ENCODE peak calls at places on chromosome 9, in six cellular contexts. P, O, S, B, Y and M are unnamed samples.
A peak's percentile ranks its signal among the peaks of the same experiment; 100 is the strongest.

GRCh38 chr9:136700959-136701664 is 11.3 kb upstream of the DIPK1B start:
- DNase-seq in Y (no peak), O (no peak), P (no peak), S (no peak), B (no peak), M (peak; percentile 65)

GRCh38 chr9:131738838-131739191 is 1.1 kb downstream of the RAPGEF1 start:
- DNase-seq in S (no peak), P (no peak), O (no peak), B (no peak), Y (no peak), M (no peak)

GRCh38 chr9:92607088-92607487 is 62.8 kb downstream of the IPPK start:
- DNase-seq in P (no peak), S (no peak), O (no peak), Y (no peak), B (peak; percentile 70), M (no peak)

GRCh38 chr9:107809859-107810492 is 320.4 kb upstream of the KLF4 start:
- DNase-seq in P (no peak), S (no peak), B (no peak), O (no peak), Y (no peak), M (no peak)

GRCh38 chr9:121478816-121479676 is 20.6 kb downstream of the GGTA1 start:
- DNase-seq in S (no peak), O (no peak), P (no peak), B (peak; percentile 59), Y (no peak), M (no peak)

GRCh38 chr9:131228988-131229387 is 47.3 kb downstream of the FAM78A start:
- DNase-seq in P (no peak), Y (no peak), S (no peak), B (peak; percentile 31), O (no peak), M (no peak)

GRCh38 chr9:77748214-77748772 is 100.2 kb upstream of the GNA14 start:
- DNase-seq in P (no peak), Y (no peak), O (no peak), S (no peak), B (no peak), M (no peak)

GRCh38 chr9:136750526-136750925 is 2.2 kb upstream of the LCN6 start:
- DNase-seq in O (no peak), S (no peak), Y (no peak), P (no peak), B (no peak), M (no peak)

GRCh38 chr9:79089054-79089560 is 482.7 kb upstream of the TLE4 start:
- DNase-seq in B (no peak), P (no peak), Y (no peak), S (no peak), O (no peak), M (no peak)

GRCh38 chr9:76302947-76303550 is 91.2 kb downstream of the RFK start:
- DNase-seq in Y (no peak), B (peak; percentile 58), O (no peak), P (peak; percentile 29), S (no peak), M (peak; percentile 11)

GRCh38 chr9:111429175-111429574 is 55.0 kb downstream of the ECPAS start:
- DNase-seq in S (no peak), B (no peak), Y (no peak), P (no peak), O (no peak), M (no peak)

GRCh38 chr9:99778308-99778707 is 43.4 kb upstream of the NR4A3 start:
- DNase-seq in P (peak; percentile 49), S (no peak), B (peak; percentile 13), O (no peak), Y (no peak), M (no peak)

GRCh38 chr9:88312070-88312469 is 76.2 kb upstream of the SPIN1 start:
- DNase-seq in S (no peak), Y (no peak), O (no peak), B (no peak), P (no peak), M (no peak)

GRCh38 chr9:88310310-88310980 is 77.8 kb upstream of the SPIN1 start:
- DNase-seq in P (no peak), B (no peak), S (no peak), O (no peak), Y (no peak), M (no peak)

GRCh38 chr9:88308831-88309230 is 79.4 kb upstream of the SPIN1 start:
- DNase-seq in B (no peak), P (no peak), S (no peak), Y (no peak), O (no peak), M (no peak)

GRCh38 chr9:88313364-88314220 is 74.7 kb upstream of the SPIN1 start:
- DNase-seq in B (no peak), S (no peak), P (no peak), O (no peak), Y (no peak), M (no peak)

DNA sequence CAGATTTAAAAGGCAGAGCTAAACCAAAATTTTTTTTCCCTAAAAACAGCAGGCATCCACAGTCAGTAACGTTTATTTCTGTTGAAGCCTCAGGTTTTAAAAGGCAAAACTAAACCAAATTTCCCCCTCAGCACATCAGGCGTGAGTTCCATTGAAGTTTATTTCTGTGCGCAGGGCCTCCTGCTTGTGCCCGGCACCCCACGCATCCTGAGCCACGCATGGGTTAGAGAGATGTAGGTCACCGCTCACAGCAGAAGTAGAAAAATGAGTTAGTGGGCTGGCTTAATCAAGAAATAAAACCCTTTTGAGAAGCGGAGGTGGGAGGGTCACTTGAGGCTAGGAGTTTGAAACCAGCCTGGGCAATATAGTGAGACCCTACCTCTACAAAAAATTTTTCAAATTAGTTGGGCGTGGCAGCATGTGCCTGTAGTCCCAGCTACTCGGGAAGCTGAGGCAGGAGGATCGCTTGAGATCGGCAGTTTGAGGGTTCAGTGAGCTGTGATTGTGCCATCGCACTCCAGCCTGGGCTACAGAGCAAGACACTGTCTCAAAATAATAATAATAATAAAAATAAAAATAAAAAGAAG is 75.6 kb upstream of the SPIN1 start:
- DNase-seq in O (no peak), Y (no peak), P (no peak), B (no peak), S (no peak), M (no peak)
- TF ChIP-seq POLR2AphosphoS5 in O (no peak), Y (no peak), P (no peak), B (no peak), S (no peak), M (no peak)

DNA sequence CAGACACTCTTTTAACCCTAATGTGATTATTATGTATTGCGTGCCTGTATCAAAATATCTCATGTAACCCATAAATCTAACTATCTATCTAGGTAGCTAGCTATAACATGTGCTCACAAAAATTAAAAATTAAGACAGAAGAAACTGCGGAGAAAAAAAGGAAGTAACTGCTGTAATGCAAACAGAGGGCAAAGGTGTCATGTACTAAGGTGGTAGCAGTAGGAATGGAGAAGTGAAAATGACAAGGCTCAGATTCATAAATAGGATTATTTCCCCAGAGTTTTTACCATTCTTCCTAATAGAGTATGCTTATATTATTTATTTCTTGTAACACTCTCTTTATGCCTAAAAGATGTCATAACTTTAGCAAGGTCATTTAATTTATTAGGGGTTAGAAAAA is 1527.5 kb upstream of the C9orf72 start:
- DNase-seq in O (no peak), S (no peak), P (no peak), Y (no peak), B (no peak), M (no peak)
- TF ChIP-seq POLR2AphosphoS5 in O (no peak), S (no peak), P (no peak), Y (no peak), B (no peak), M (no peak)

GRCh38 chr9:96762562-96762961 is 15.3 kb downstream of the ZNF510 start:
- DNase-seq in Y (no peak), S (no peak), B (no peak), P (no peak), O (no peak), M (no peak)

GRCh38 chr9:96758845-96759673 is 18.8 kb downstream of the ZNF510 start:
- DNase-seq in Y (no peak), O (no peak), P (no peak), S (no peak), B (peak; percentile 4), M (no peak)
- TF ChIP-seq POLR2AphosphoS5 in Y (no peak), O (no peak), P (no peak), S (no peak), B (no peak), M (no peak)

GRCh38 chr9:110125207-110125751 is 82.7 kb downstream of the C9orf152 start:
- DNase-seq in Y (peak; percentile 90), P (no peak), S (peak; percentile 97), B (peak; percentile 81), O (peak; percentile 97), M (no peak)
- TF ChIP-seq POLR2AphosphoS5 in Y (peak; percentile 32), P (no peak), S (peak; percentile 89), B (no peak), O (peak; percentile 97), M (no peak)

GRCh38 chr9:4979224-4979623 is 5.8 kb upstream of the JAK2 start:
- DNase-seq in B (no peak), O (no peak), Y (no peak), S (no peak), P (no peak), M (no peak)
- TF ChIP-seq POLR2AphosphoS5 in B (no peak), O (no peak), Y (no peak), S (peak; percentile 45), P (no peak), M (no peak)

GRCh38 chr9:2120926-2121689 is 106.0 kb downstream of the SMARCA2 start:
- DNase-seq in Y (no peak), O (no peak), P (peak; percentile 7), B (peak; percentile 62), S (no peak), M (no peak)
- TF ChIP-seq POLR2AphosphoS5 in Y (no peak), O (no peak), P (no peak), B (no peak), S (no peak), M (no peak)

GRCh38 chr9:82991684-82992083 is 71.3 kb downstream of the RASEF start:
- DNase-seq in P (no peak), O (peak; percentile 66), Y (no peak), S (no peak), B (no peak), M (no peak)

GRCh38 chr9:83000765-83001164 is 62.2 kb downstream of the RASEF start:
- DNase-seq in O (no peak), P (no peak), Y (no peak), S (no peak), B (no peak), M (no peak)

GRCh38 chr9:82993856-82994605 is 68.9 kb downstream of the RASEF start:
- DNase-seq in P (no peak), Y (no peak), S (no peak), O (peak; percentile 68), B (no peak), M (no peak)

GRCh38 chr9:82997471-82998140 is 65.3 kb downstream of the RASEF start:
- DNase-seq in P (no peak), S (no peak), Y (no peak), B (no peak), O (no peak), M (no peak)

DNA sequence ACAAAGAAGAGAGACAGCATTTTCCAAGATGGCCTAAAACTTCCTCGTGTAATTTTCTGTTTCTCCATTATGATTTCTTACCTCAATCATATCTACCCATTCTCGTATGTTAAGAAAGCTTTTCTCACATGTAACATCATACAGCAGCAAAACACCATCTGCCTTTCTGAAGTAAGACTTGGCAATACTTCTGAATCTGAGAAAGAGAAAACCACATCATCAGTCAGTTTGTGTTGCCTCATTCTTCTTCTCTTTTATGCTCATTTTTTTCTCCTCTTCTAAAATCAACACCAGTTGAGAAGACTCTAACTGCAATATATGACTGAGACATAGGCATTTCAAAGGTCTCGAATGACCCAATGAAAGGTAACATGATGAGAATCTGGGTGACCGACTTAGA is 66.0 kb downstream of the RASEF start:
- DNase-seq in P (no peak), Y (no peak), O (no peak), S (no peak), B (no peak), M (no peak)
- TF ChIP-seq POLR2AphosphoS5 in P (no peak), Y (no peak), O (no peak), S (no peak), B (no peak), M (no peak)

GRCh38 chr9:18606281-18606680 is 132.3 kb downstream of the ADAMTSL1 start:
- DNase-seq in S (no peak), O (no peak), P (no peak), B (peak; percentile 11), Y (no peak), M (no peak)
- TF ChIP-seq POLR2AphosphoS5 in S (no peak), O (no peak), P (no peak), B (no peak), Y (no peak), M (no peak)